ENCODE peak calls at places on chromosomes 13 and 19, in nine cellular contexts. P is HepG2; V is AG10803; D is mammary epithelial cell; Z is cardiac muscle cell; U is NCI-H2107; O is stimulated activated CD4-positive, alpha-beta T cell treated with anti-CD3 and anti-CD28 coated beads, Interleukin-1b, Interleukin-23, amount 100 ng/mL, for 24 hours; G is K562; W is WTC11. I is an unnamed sample.

GRCh38 chr19:5261151-5261890 is 79.3 kb downstream of the PTPRS start:
- DNase-seq in P (no peak), V (no peak), D (peak), Z (no peak), U (no peak), O (no peak), G (no peak), W (no peak), I (no peak)

GRCh38 chr13:41682766-41683165 is 225.4 kb downstream of the RGCC start:
- DNase-seq in P (no peak), V (peak), D (no peak), Z (no peak), U (no peak), O (no peak), G (no peak), W (no peak), I (no peak)

GRCh38 chr19:58212336-58213074 is 16.2 kb upstream of the ZNF544 start:
- DNase-seq in P (no peak), V (no peak), D (no peak), Z (no peak), U (no peak), O (no peak), G (no peak), W (no peak), I (no peak)

GRCh38 chr13:41505209-41505835 is 48.0 kb downstream of the RGCC start:
- DNase-seq in P (no peak), V (peak), D (peak), Z (no peak), U (no peak), O (no peak), G (no peak), W (no peak), I (no peak)

GRCh38 chr19:1566392-1567115 is 1.6 kb downstream of the MEX3D start:
- DNase-seq in P (peak), V (peak), D (peak), Z (peak), U (no peak), O (no peak), G (no peak), W (peak), I (peak)

GRCh38 chr13:31114641-31115040 is 47.1 kb downstream of the HSPH1 start:
- DNase-seq in P (no peak), V (no peak), D (no peak), Z (no peak), U (no peak), O (no peak), G (no peak), W (no peak), I (no peak)

GRCh38 chr13:65932587-65933239 is 1297.4 kb downstream of the PCDH9 start:
- DNase-seq in P (no peak), V (no peak), D (peak), Z (no peak), U (no peak), O (no peak), G (no peak), W (no peak), I (no peak)

GRCh38 chr19:43474986-43475705 is 9.7 kb upstream of the LYPD3 start:
- DNase-seq in P (no peak), V (peak), D (peak), Z (peak), U (no peak), O (peak), G (peak), W (peak), I (peak)

GRCh38 chr13:42847891-42848663 is 66.7 kb downstream of the FAM216B start:
- DNase-seq in P (no peak), V (peak), D (no peak), Z (no peak), U (no peak), O (no peak), G (no peak), W (no peak), I (no peak)

GRCh38 chr19:10112037-10112751 is 701 bp downstream of the P2RY11 start:
- DNase-seq in P (no peak), V (peak), D (no peak), Z (no peak), U (no peak), O (no peak), G (peak), W (no peak), I (no peak)

GRCh38 chr13:82747331-82747730 is 1134.9 kb downstream of the SLITRK1 start:
- DNase-seq in P (no peak), V (peak), D (no peak), Z (no peak), U (no peak), O (no peak), G (no peak), W (no peak), I (no peak)

GRCh38 chr19:45767881-45768643 is 990 bp downstream of the SIX5 start:
- DNase-seq in P (peak), V (peak), D (peak), Z (peak), U (no peak), O (no peak), G (peak), W (peak), I (peak)

I was measured in G401.